ENCODE peak calls at places on chromosome 14, in eight cellular contexts. M, C, X, W, T, S, Y and Z are unnamed samples. For H3K9me3 and H3K27me3, the result is how much of the 10 kb centered on the place peaks cover.

GRCh38 chr14:35234007-35234406 is 58.2 kb upstream of the PSMA6 start:
- DNase-seq in M (peak), C (no peak), X (no peak), W (no peak), T (no peak), S (no peak), Y (no peak), Z (no peak)

GRCh38 chr14:35112641-35113040 is 9.1 kb downstream of the PPP2R3C start:
- DNase-seq in M (no peak), C (no peak), X (no peak), W (no peak), T (no peak), S (no peak), Y (no peak), Z (no peak)

GRCh38 chr14:44945264-44945663 is 16.5 kb downstream of the KLHL28 start:
- DNase-seq in M (no peak), C (no peak), X (no peak), W (no peak), T (no peak), S (no peak), Y (no peak), Z (no peak)

GRCh38 chr14:90871605-90872233 is 55.5 kb upstream of the TTC7B start:
- DNase-seq in M (peak), C (no peak), X (no peak), W (no peak), T (no peak), S (no peak), Y (no peak), Z (no peak)

GRCh38 chr14:24708684-24709083 is 74.7 kb upstream of the GZMB start:
- DNase-seq in M (no peak), C (no peak), X (no peak), W (no peak), T (no peak), S (no peak), Y (no peak), Z (no peak)

GRCh38 chr14:97707603-97708002 is 910.4 kb downstream of the VRK1 start:
- DNase-seq in M (no peak), C (no peak), X (no peak), W (no peak), T (no peak), S (no peak), Y (no peak), Z (no peak)

GRCh38 chr14:91796622-91797347 is 64.9 kb upstream of the CATSPERB start:
- DNase-seq in M (no peak), C (no peak), X (no peak), W (no peak), T (no peak), S (no peak), Y (no peak), Z (no peak)

GRCh38 chr14:100065161-100065871 is at the start of gene EVL:
- DNase-seq in M (no peak), C (peak), X (no peak), W (no peak), T (no peak), S (peak), Y (no peak), Z (peak)

GRCh38 chr14:77212933-77213656 is 31.5 kb downstream of the TMEM63C start:
- DNase-seq in M (peak), C (peak), X (no peak), W (peak), T (no peak), S (peak), Y (peak), Z (no peak)

GRCh38 chr14:68619805-68620574 is 172.9 kb downstream of the ZFP36L1 start:
- DNase-seq in M (peak), C (no peak), X (peak), W (no peak), T (peak), S (no peak), Y (peak), Z (no peak)

GRCh38 chr14:75295491-75296338 is 17.1 kb downstream of the FOS start:
- DNase-seq in M (peak), C (peak), X (peak), W (peak), T (peak), S (peak), Y (peak), Z (peak)

GRCh38 chr14:90605430-90605829 is 208.6 kb downstream of the CALM1 start:
- DNase-seq in M (no peak), C (no peak), X (no peak), W (no peak), T (no peak), S (no peak), Y (no peak), Z (no peak)

GRCh38 chr14:106841701-106842100 is 1315.3 kb downstream of the TMEM121 start:
- DNase-seq in M (no peak), C (no peak), X (no peak), W (no peak), T (no peak), S (no peak), Y (no peak), Z (no peak)
- H3K9me3 ChIP-seq in M (under half), C (under half), X (under half), W (under half), T (under half), S (under half), Y (under half), Z (under half)

DNA sequence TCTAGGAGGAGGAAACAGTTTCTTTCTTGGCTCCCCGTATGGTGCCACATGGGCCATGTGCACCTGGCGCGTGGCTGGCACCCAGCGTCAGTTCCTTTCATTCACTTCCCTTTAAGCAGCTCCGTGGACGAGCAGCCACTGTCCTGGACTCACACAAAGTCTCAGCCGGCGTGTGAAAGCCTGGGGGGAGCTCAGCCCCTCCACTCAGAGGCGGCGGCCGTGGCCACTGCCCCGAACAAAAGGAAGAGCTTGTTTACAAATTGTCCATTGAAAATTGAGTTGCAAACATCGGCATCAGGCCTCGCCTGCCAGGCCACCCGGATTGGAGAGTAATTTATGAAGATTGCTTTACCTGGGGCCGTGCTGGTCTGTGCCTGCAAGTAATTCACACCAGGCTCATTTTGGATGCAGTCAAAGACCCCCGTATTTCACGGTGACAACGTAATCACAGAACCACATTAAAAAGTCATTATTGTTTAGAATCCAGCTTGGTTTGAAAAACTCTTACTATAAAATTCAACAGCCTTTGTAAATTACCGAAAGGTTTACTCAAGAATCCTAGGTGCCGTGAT is 101.7 kb upstream of the C14orf180 start:
- DNase-seq in M (no peak), C (no peak), X (no peak), W (no peak), T (no peak), S (no peak), Y (no peak), Z (no peak)
- H3K27me3 ChIP-seq in M (under half), C (under half), X (under half), W (under half), T (under half), S (under half), Y (under half), Z (under half)

GRCh38 chr14:104369208-104369607 is 210.4 kb upstream of the C14orf180 start:
- DNase-seq in M (no peak), C (no peak), X (peak), W (no peak), T (no peak), S (no peak), Y (no peak), Z (no peak)
- H3K9me3 ChIP-seq in M (under half), C (under half), X (under half), W (under half), T (under half), S (under half), Y (under half), Z (under half)

GRCh38 chr14:57182760-57183503 is 85.8 kb downstream of the EXOC5 start:
- DNase-seq in M (peak), C (no peak), X (no peak), W (no peak), T (no peak), S (no peak), Y (peak), Z (no peak)
- H3K27me3 ChIP-seq in M (under half), C (under half), X (under half), W (under half), T (under half), S (under half), Y (under half), Z (under half)

DNA sequence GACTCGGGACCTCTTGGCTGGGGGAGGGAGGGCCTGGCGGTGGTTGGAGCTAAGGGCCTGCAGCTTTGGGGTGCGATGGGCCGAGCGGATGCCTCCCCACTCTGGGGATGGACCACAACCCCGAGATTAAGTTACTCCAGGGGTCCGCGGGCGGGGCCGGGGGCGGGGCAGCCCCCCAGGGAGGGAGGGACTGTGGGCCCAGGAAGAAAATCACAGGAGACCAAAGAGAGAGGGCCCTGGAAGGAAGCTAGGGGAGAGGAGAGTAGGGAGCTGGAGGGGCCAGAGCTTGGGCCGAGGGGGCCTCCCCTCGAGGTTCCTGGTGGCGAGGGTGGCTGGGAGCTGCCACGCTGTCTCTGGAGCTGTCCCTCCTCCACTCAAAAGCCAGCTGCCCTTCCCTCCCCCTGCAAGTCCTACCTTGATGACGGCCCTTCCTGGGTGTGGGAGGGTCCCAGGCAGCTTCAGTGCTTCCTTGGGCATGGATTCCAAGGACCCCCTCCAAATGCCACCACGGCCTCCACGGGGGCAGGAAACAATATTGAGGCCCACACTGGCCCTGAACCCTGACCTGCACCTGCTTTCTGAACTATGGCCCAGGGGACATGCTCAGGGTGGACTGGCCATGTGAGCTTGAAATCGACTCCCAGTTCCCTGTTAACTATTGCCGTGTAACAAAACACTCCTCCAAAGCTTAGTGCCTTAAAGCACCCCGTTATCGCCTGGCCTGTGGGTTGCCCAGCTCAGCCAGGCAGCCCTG is 607 bp upstream of the NUDT14 start:
- DNase-seq in M (no peak), C (no peak), X (no peak), W (no peak), T (no peak), S (no peak), Y (no peak), Z (no peak)
- H3K9me3 ChIP-seq in M (under half), C (under half), X (under half), W (under half), T (under half), S (under half), Y (under half), Z (under half)

DNA sequence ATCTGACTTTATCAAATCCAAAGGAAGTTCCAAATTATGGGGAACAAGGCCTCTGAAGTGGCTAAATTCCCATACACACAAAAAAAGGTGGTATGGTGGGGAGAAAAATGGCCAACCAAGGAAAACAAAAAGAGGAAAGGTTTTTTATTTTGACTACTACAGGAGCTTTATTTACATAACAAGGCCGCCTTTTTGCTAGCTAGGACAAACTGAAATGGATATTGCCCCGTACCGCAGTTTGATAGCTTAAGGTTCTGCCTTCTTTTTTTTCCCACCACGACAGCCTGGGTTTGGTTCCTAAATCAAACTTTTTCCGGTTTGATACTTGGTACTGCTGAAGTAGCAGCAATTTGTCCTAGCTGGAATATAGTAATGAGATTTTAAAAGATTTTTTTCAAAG is 66.8 kb downstream of the COX16 start:
- DNase-seq in M (no peak), C (no peak), X (no peak), W (no peak), T (no peak), S (no peak), Y (no peak), Z (no peak)
- H3K27me3 ChIP-seq in M (under half), C (under half), X (under half), W (under half), T (under half), S (under half), Y (under half), Z (under half)